ENCODE peak calls at places on chromosomes 6 and 20, in six cellular contexts. S, I, C, J, Z and B are unnamed samples.

GRCh38 chr6:32944265-32944664 is 3.4 kb upstream of the HLA-DMB start:
- DNase-seq in I (no peak), S (no peak), Z (no peak), C (peak; percentile 64), J (peak; percentile 64), B (peak; percentile 59)

GRCh38 chr6:29656798-29657197 is at the start of gene MOG:
- DNase-seq in I (no peak), J (no peak), S (no peak), Z (no peak), C (no peak), B (no peak)

GRCh38 chr20:2122921-2123320 is 21.3 kb downstream of the STK35 start:
- DNase-seq in C (no peak), J (no peak), I (no peak), S (no peak), Z (no peak), B (no peak)

GRCh38 chr6:163965426-163966348 is 551.2 kb downstream of the QKI start:
- DNase-seq in C (no peak), J (no peak), I (peak; percentile 51), S (no peak), Z (no peak), B (no peak)

GRCh38 chr20:31698803-31699718 is 23.6 kb downstream of the BCL2L1 start:
- DNase-seq in C (peak; percentile 70), I (peak; percentile 52), Z (no peak), S (peak; percentile 86), J (peak; percentile 33), B (peak; percentile 92)

GRCh38 chr20:35604444-35604750 is 11.2 kb upstream of the SPAG4 start:
- DNase-seq in C (no peak), I (peak; percentile 56), Z (peak; percentile 51), J (no peak), S (peak; percentile 60), B (no peak)

GRCh38 chr20:40309731-40310130 is 379.3 kb downstream of the MAFB start:
- DNase-seq in J (no peak), C (no peak), Z (no peak), I (no peak), S (no peak), B (no peak)

GRCh38 chr6:165662671-165663282 is at the start of gene PDE10A:
- DNase-seq in C (peak; percentile 58), S (peak; percentile 80), J (no peak), Z (peak; percentile 85), I (peak; percentile 49), B (no peak)

GRCh38 chr6:43020847-43021246 is 576 bp upstream of the RRP36 start:
- DNase-seq in I (peak; percentile 68), Z (no peak), C (no peak), S (no peak), J (no peak), B (no peak)

GRCh38 chr6:169216830-169217229 is 36.8 kb downstream of the THBS2 start:
- DNase-seq in S (peak; percentile 78), J (no peak), C (no peak), Z (peak; percentile 24), I (no peak), B (no peak)

GRCh38 chr20:63009044-63009961 is 2.5 kb upstream of the BHLHE23 start:
- DNase-seq in Z (no peak), S (peak; percentile 76), C (peak; percentile 98), I (peak; percentile 88), J (peak; percentile 81), B (peak; percentile 60)

GRCh38 chr20:53774487-53775203 is 181.0 kb upstream of the ZNF217 start:
- DNase-seq in Z (no peak), J (no peak), C (no peak), S (no peak), I (no peak), B (no peak)

GRCh38 chr6:15066433-15067337 is 179.2 kb upstream of the JARID2 start:
- DNase-seq in C (no peak), Z (no peak), I (no peak), J (no peak), S (peak; percentile 76), B (no peak)

GRCh38 chr6:16950311-16950710 is 151.5 kb upstream of the STMND1 start:
- DNase-seq in Z (no peak), C (no peak), I (no peak), S (no peak), J (no peak), B (no peak)

GRCh38 chr20:33410081-33410742 is 8.9 kb upstream of the CDK5RAP1 start:
- DNase-seq in I (no peak), S (no peak), J (no peak), C (no peak), Z (peak; percentile 65), B (no peak)

GRCh38 chr20:41249781-41250281 is 67.7 kb downstream of the ZHX3 start:
- DNase-seq in S (peak; percentile 82), I (peak; percentile 84), J (no peak), C (peak; percentile 17), Z (peak; percentile 55), B (no peak)

GRCh38 chr6:15441215-15441868 is 195.5 kb downstream of the JARID2 start:
- DNase-seq in I (peak; percentile 52), S (no peak), C (peak; percentile 45), Z (no peak), J (peak; percentile 49), B (no peak)